ENCODE peak calls at places on chromosomes 12 and 14, in six cellular contexts. N is Panc1, A is HCT116, X is body of pancreas, Q is fibroblast of lung, F is SK-N-SH. R is an unnamed sample. For H3K36me3, the result is how much of the 10 kb centered on the place peaks cover.

GRCh38 chr14:28926091-28926490 is 159.5 kb downstream of the FOXG1 start:
- DNase-seq in A (no peak), N (no peak), F (no peak), X (no peak), Q (no peak), R (no peak)

GRCh38 chr12:88579572-88579940 is 715 bp downstream of the KITLG start:
- DNase-seq in X (peak), N (no peak), F (peak), Q (no peak), A (no peak), R (peak)

GRCh38 chr12:51970904-51971646 is 19.6 kb downstream of the ACVR1B start:
- DNase-seq in F (peak), X (no peak), Q (peak), A (no peak), N (no peak), R (peak)

GRCh38 chr12:22672951-22673350 is 48.0 kb downstream of the ETNK1 start:
- DNase-seq in A (no peak), N (no peak), Q (peak), F (no peak), X (no peak), R (no peak)

GRCh38 chr12:48901278-48901677 is 24.0 kb downstream of the FKBP11 start:
- DNase-seq in N (no peak), X (no peak), A (no peak), Q (no peak), F (no peak), R (no peak)

GRCh38 chr12:124626841-124627502 is 59.6 kb upstream of the NCOR2 start:
- DNase-seq in F (no peak), X (peak), N (no peak), A (no peak), Q (peak), R (no peak)

GRCh38 chr14:34718750-34719304 is 4.4 kb upstream of the CFL2 start:
- DNase-seq in X (no peak), A (no peak), Q (peak), F (no peak), N (no peak), R (no peak)

GRCh38 chr12:58503731-58504520 is 416.4 kb downstream of the LRIG3 start:
- DNase-seq in N (no peak), X (no peak), A (no peak), F (no peak), Q (peak), R (no peak)

GRCh38 chr12:71027835-71028234 is 107.3 kb upstream of the PTPRR start:
- DNase-seq in X (no peak), Q (no peak), N (no peak), A (no peak), F (no peak), R (no peak)

GRCh38 chr14:59275668-59276067 is 87.2 kb downstream of the DAAM1 start:
- DNase-seq in N (peak), X (no peak), A (peak), F (no peak), Q (peak), R (peak)

GRCh38 chr12:66314278-66314677 is 12.0 kb downstream of the HELB start:
- DNase-seq in Q (no peak), F (no peak), N (no peak), A (no peak), X (no peak), R (no peak)
- H3K4me3 ChIP-seq in Q (no peak), F (no peak), N (no peak), A (no peak), X (no peak), R (no peak)

DNA sequence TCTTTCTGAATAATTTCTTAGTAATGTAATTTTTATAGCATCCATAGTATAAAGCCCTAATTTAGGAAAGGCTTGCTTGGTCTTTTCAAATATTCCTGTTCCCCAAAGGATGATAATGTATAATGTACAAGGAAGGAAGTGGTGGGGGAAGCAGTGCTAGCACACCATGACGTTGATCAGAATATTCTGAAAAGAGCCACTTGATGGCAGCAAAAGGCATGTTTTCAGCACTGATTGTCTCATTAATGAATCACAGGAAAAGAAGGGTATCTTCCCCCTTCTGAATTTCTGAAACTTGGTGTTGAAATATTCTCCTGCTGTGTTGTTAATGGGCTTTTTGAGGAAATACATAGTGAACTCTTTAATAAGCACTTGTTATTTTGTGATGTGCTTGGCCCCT is 121.9 kb downstream of the TMEM117 start:
- DNase-seq in X (no peak), F (peak), Q (peak), N (peak), A (peak), R (peak)
- TF ChIP-seq CTCF in X (no peak), F (peak), Q (peak), N (peak), A (peak), R (peak)

GRCh38 chr14:23664207-23664885 is 28.2 kb downstream of the DHRS2 start:
- DNase-seq in F (no peak), Q (no peak), A (no peak), X (no peak), N (no peak), R (no peak)

GRCh38 chr14:23667134-23667533 is 31.0 kb downstream of the DHRS2 start:
- DNase-seq in F (no peak), N (no peak), X (no peak), Q (no peak), A (no peak), R (no peak)

GRCh38 chr14:23663711-23664110 is 27.5 kb downstream of the DHRS2 start:
- DNase-seq in X (no peak), Q (no peak), N (no peak), F (no peak), A (no peak), R (no peak)

GRCh38 chr14:23663127-23663526 is 27.0 kb downstream of the DHRS2 start:
- DNase-seq in F (no peak), A (no peak), Q (no peak), N (no peak), X (no peak), R (no peak)

DNA sequence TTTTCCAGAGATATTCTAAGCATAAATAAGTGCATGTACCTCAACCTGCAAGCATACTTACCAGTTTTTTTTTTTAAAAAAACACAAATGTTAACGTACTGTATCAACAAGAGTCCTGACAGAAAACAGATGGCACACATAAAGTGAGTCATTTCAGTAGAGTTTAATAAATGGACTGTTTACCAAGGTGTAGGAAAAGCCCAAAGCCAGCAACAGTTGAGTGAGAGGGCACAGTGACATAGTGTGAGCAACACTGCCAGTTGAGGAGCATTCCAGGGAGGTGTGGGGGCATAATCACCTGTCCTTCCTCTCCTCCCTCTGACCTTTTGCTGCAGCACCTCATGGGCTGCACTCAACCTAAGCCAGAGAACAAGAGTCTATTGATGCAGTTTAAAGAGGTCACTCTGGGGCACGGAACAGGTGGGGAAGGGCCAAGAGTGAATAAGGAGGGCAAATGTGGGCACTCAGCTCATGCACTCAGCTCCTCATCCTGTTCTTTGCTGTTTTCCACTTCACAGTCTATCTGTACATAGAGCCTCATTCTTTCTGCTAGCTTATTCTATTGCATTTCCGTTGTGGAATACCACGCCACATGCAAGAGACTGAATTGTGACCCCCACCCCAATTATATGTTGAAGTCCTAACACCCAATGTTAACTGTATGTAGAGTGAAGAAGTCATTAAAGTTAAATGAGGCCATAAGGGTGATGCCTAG is 29.3 kb downstream of the DHRS2 start:
- DNase-seq in N (no peak), Q (no peak), X (no peak), F (no peak), A (no peak), R (no peak)
- H3K36me3 ChIP-seq in N (under half), Q (under half), X (under half), F (under half), A (under half), R (under half)

GRCh38 chr12:122893208-122894151 is 2.4 kb downstream of the VPS37B start:
- DNase-seq in X (peak), F (no peak), Q (no peak), A (no peak), N (no peak), R (no peak)
- H3K4me3 ChIP-seq in X (no peak), F (no peak), Q (peak), A (no peak), N (peak), R (no peak)

GRCh38 chr12:43758728-43759563 is at the start of the genes IRAK4 and PUS7L:
- DNase-seq in N (peak), F (peak), Q (peak), A (peak), X (peak), R (peak)
- TF ChIP-seq CTCF in N (peak), F (peak), Q (peak), A (peak), X (peak), R (peak)

GRCh38 chr12:18394742-18395141 is 133.4 kb downstream of the PIK3C2G start:
- DNase-seq in F (no peak), N (no peak), X (no peak), A (no peak), Q (no peak), R (no peak)
- H3K36me3 ChIP-seq in F (under half), N (under half), X (under half), A (under half), Q (under half), R (under half)

GRCh38 chr12:105736498-105736897 is 402.3 kb downstream of the NUAK1 start:
- DNase-seq in N (no peak), A (no peak), X (no peak), F (no peak), Q (no peak), R (no peak)
- H3K4me3 ChIP-seq in N (no peak), A (no peak), X (no peak), F (no peak), Q (no peak), R (no peak)

GRCh38 chr12:67220065-67220464 is 49.1 kb upstream of the CAND1 start:
- DNase-seq in X (peak), N (no peak), Q (no peak), F (no peak), A (peak), R (no peak)
- TF ChIP-seq CTCF in X (peak), N (peak), Q (no peak), F (peak), A (peak), R (peak)

R was measured in GM06990.